ENCODE peak calls at places on chromosomes 12 and 14, in four cellular contexts. L is HCT116, G is H1, Q is K562. N is an unnamed sample.

GRCh38 chr14:76891436-76891835 is 65.2 kb downstream of the LRRC74A start:
- DNase-seq in Q (no peak), G (no peak), L (no peak), N (no peak)

GRCh38 chr14:101125313-101125712 is 221.8 kb upstream of the RTL1 start:
- DNase-seq in L (no peak), G (no peak), Q (no peak), N (no peak)

GRCh38 chr12:122726056-122726558 is 4.5 kb downstream of the HCAR1 start:
- DNase-seq in G (peak; percentile 46), Q (no peak), L (peak; percentile 22), N (peak; percentile 69)

GRCh38 chr14:79596531-79596930 is 614.8 kb downstream of the DIO2 start:
- DNase-seq in L (no peak), G (no peak), Q (no peak), N (no peak)

GRCh38 chr14:100376751-100377171 is 53.6 kb downstream of the SLC25A47 start:
- DNase-seq in Q (no peak), L (no peak), G (no peak), N (peak; percentile 44)

GRCh38 chr14:72649603-72650227 is 244.2 kb downstream of the DPF3 start:
- DNase-seq in Q (no peak), G (no peak), L (no peak), N (no peak)

GRCh38 chr12:104680070-104680469 is 223.3 kb downstream of the CHST11 start:
- DNase-seq in Q (no peak), L (peak; percentile 13), G (no peak), N (peak; percentile 11)

GRCh38 chr14:56855891-56856461 is 45.7 kb upstream of the OTX2 start:
- DNase-seq in G (no peak), L (no peak), Q (peak; percentile 7), N (peak; percentile 8)

GRCh38 chr12:131636266-131636665 is 74.6 kb upstream of the SFSWAP start:
- DNase-seq in L (no peak), Q (no peak), G (no peak), N (no peak)

GRCh38 chr12:109759076-109759420 is 45.4 kb downstream of the FAM222A start:
- DNase-seq in G (no peak), Q (no peak), L (no peak), N (no peak)

GRCh38 chr14:93160353-93160801 is 24.3 kb downstream of the MOAP1 start:
- DNase-seq in Q (peak; percentile 62), G (no peak), L (peak; percentile 21), N (no peak)

GRCh38 chr14:58750321-58751269 is 112.8 kb downstream of the DACT1 start:
- DNase-seq in Q (no peak), G (no peak), L (no peak), N (no peak)

GRCh38 chr14:102344485-102344884 is 18.2 kb downstream of the CINP start:
- DNase-seq in G (no peak), Q (no peak), L (no peak), N (no peak)
- TF ChIP-seq FOSL1 in G (no peak), Q (no peak), L (no peak), N (no peak)

DNA sequence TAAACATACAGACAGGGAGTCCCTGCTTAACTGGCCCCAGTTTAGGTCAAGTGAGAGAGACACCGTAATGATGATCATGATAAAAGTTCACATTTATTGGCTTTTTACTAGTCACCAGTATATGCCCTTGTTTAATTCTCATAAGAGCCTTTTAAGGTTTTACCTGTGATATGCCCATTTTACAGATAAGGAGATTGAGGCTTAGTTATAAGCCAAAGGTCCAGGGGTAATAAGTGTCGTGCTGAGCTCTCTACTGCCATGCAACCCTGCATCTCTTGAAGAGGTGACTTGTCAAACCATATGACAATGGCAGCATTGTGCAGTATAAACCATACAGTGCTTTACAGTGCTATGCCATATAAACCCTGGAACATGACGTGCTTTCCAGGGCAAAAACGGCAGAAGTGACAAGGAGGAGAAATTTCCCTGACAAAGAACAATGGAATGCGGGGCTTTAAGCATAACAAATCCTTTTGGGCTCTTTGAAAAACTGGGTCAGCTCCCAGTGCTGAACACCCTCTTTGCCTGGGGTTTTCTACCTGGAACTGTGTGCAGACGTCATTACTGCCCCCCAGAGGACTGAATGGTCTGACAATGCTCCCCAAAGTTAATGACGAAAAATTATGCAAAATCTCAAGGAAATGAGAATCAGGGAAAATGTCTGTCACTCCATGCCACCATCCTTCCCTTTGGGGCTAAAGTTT is 59.7 kb upstream of the C14orf132 start:
- DNase-seq in L (no peak), G (peak; percentile 57), Q (no peak), N (no peak)
- TF ChIP-seq FOSL1 in L (no peak), G (no peak), Q (no peak), N (no peak)

GRCh38 chr12:12357697-12358476 is 1.0 kb downstream of the BORCS5 start:
- DNase-seq in L (no peak), G (no peak), Q (no peak), N (no peak)
- TF ChIP-seq FOSL1 in L (no peak), G (no peak), Q (no peak), N (no peak)

GRCh38 chr12:75660107-75660530 is 148.7 kb upstream of the KRR1 start:
- DNase-seq in L (peak; percentile 99), G (no peak), Q (no peak), N (no peak)
- TF ChIP-seq FOSL1 in L (peak; percentile 90), G (no peak), Q (peak; percentile 62), N (no peak)

GRCh38 chr14:31320922-31321779 is 99.2 kb downstream of the HEATR5A start:
- DNase-seq in G (no peak), L (no peak), Q (no peak), N (no peak)

GRCh38 chr14:31326111-31326510 is 94.2 kb downstream of the HEATR5A start:
- DNase-seq in Q (no peak), L (peak; percentile 15), G (no peak), N (peak; percentile 26)

GRCh38 chr14:31323419-31323818 is 96.9 kb downstream of the HEATR5A start:
- DNase-seq in Q (no peak), L (no peak), G (no peak), N (no peak)

GRCh38 chr14:31319701-31320100 is 100.6 kb downstream of the HEATR5A start:
- DNase-seq in G (no peak), L (no peak), Q (no peak), N (no peak)

DNA sequence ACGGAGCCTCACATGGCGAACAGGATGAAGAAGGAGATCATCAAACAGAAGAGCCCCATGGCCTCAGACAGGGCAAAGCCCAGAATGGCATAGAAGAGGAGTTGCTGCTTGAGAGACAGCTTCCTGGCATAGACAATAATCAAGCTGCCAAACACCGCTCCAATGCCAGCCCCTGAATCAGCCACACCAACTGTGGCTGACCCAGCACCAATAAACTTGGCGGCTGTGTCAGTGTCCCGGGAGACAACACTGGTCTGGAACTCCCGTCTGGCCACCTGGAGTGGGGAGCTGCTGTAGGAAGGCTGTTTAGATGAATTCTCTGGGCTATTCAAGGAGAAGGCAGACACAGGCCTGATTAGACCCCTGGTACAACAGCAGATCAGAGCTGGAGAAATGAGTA is 100.1 kb downstream of the HEATR5A start:
- DNase-seq in L (no peak), Q (no peak), G (no peak), N (no peak)
- TF ChIP-seq FOSL1 in L (no peak), Q (no peak), G (no peak), N (no peak)

DNA sequence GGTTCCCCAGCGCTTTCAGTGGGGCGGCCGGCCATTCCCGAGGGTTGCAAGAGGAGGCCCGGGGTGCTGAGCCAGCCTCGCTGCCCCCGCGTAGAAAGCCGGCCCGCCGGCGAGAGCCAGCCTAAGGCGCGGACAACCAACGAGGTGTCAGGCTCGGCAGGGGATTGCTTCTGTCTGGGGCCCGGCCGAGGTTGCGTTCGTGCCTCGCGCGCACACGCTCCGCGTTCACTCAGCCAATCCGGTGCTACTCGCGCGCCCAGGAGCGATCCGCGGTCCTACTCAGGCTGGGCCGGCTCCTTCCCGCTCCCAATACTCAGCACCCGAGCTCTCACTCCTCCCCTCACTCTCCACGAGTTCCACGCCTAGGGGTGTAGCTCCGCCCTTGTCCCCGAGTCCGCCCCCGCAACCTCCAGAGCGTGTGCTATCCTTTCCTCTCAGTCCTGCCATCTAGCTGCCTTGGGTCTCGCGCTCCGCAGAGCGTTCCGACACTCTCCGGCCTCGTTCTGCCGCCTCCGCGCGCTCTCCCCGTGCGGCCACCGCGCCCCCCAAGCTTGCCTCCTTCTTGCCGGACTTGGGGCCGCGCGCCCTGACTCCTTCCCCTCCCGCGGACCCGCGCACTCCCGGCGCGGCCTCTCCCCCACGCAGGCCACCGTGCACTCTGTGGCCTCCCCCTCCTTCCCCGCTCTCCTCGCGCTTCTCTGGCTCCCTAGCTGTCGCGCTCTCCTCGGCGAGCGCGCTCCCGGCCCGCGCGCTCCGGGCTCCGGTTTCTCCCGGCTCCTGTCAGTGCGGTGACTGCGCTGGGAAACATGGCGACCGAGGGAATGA is at the start of gene GPHN:
- DNase-seq in Q (peak; percentile 89), L (peak; percentile 98), G (peak; percentile 90), N (peak; percentile 95)
- TF ChIP-seq FOSL1 in Q (no peak), L (no peak), G (peak; percentile 55), N (no peak)

DNA sequence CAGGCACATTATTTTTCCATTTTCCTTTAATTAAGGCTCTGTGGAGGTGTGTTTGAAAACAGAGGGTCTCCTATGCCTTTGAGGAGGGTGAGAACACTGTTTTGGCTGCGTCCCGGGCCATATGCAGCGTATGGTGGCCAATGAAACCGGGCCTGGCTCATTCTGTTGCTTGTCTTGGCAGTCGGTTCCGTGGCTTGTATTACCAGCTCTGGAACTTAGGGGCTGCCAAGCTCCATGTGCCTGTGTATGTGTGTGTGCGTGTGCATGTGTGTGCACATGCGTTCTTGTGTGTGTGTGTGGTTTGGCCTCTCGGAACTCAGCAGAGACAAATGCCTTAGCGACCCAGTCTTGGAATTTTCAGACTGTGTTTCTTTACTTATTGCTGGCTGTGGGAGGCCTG is 2.7 kb downstream of the JDP2 start:
- DNase-seq in Q (no peak), G (no peak), L (no peak), N (no peak)
- TF ChIP-seq FOSL1 in Q (no peak), G (no peak), L (no peak), N (no peak)